ENCODE peak calls at places on chromosome 1, in seven cellular contexts. One of them, this sample, is unnamed.

GRCh38 chr1:82515650-82516049 is 714.9 kb downstream of the ADGRL2 start:
- DNase-seq in tibial nerve: no peak
- DNase-seq in tibial artery: no peak
- DNase-seq in transverse colon: no peak
- DNase-seq in stimulated activated CD4-positive, alpha-beta T cell treated with anti-CD3 and anti-CD28 coated beads, Interleukin-15, amount 100 ng/mL, for 24 hours: no peak
- DNase-seq in substantia nigra: no peak
- DNase-seq in EL: no peak
- DNase-seq in this sample: no peak

GRCh38 chr1:197659175-197659574 is 116.1 kb downstream of the DENND1B start:
- DNase-seq in tibial nerve: no peak
- DNase-seq in substantia nigra: no peak
- DNase-seq in tibial artery: no peak
- DNase-seq in EL: no peak
- DNase-seq in stimulated activated CD4-positive, alpha-beta T cell treated with anti-CD3 and anti-CD28 coated beads, Interleukin-15, amount 100 ng/mL, for 24 hours: no peak
- DNase-seq in transverse colon: no peak
- DNase-seq in this sample: no peak

GRCh38 chr1:3454811-3455618 is 550 bp downstream of the ARHGEF16 start:
- DNase-seq in tibial nerve: no peak
- DNase-seq in substantia nigra: no peak
- DNase-seq in stimulated activated CD4-positive, alpha-beta T cell treated with anti-CD3 and anti-CD28 coated beads, Interleukin-15, amount 100 ng/mL, for 24 hours: no peak
- DNase-seq in tibial artery: no peak
- DNase-seq in EL: peak
- DNase-seq in transverse colon: peak
- DNase-seq in this sample: no peak

GRCh38 chr1:16302709-16303627 is 49.3 kb downstream of the FBXO42 start:
- DNase-seq in tibial nerve: no peak
- DNase-seq in substantia nigra: no peak
- DNase-seq in tibial artery: no peak
- DNase-seq in EL: no peak
- DNase-seq in stimulated activated CD4-positive, alpha-beta T cell treated with anti-CD3 and anti-CD28 coated beads, Interleukin-15, amount 100 ng/mL, for 24 hours: no peak
- DNase-seq in transverse colon: no peak
- DNase-seq in this sample: no peak

GRCh38 chr1:107940178-107940577 is 24.8 kb downstream of the VAV3 start:
- DNase-seq in tibial artery: no peak
- DNase-seq in EL: no peak
- DNase-seq in substantia nigra: no peak
- DNase-seq in tibial nerve: no peak
- DNase-seq in transverse colon: no peak
- DNase-seq in stimulated activated CD4-positive, alpha-beta T cell treated with anti-CD3 and anti-CD28 coated beads, Interleukin-15, amount 100 ng/mL, for 24 hours: no peak
- DNase-seq in this sample: no peak

GRCh38 chr1:207362962-207363858 is 41.7 kb downstream of the CD55 start:
- DNase-seq in EL: peak
- DNase-seq in transverse colon: no peak
- DNase-seq in stimulated activated CD4-positive, alpha-beta T cell treated with anti-CD3 and anti-CD28 coated beads, Interleukin-15, amount 100 ng/mL, for 24 hours: peak
- DNase-seq in tibial artery: no peak
- DNase-seq in tibial nerve: no peak
- DNase-seq in substantia nigra: no peak
- DNase-seq in this sample: peak

GRCh38 chr1:205983925-205984725 is 19.1 kb downstream of the RAB7B start:
- DNase-seq in tibial artery: peak
- DNase-seq in substantia nigra: peak
- DNase-seq in stimulated activated CD4-positive, alpha-beta T cell treated with anti-CD3 and anti-CD28 coated beads, Interleukin-15, amount 100 ng/mL, for 24 hours: peak
- DNase-seq in tibial nerve: peak
- DNase-seq in transverse colon: peak
- DNase-seq in EL: peak
- DNase-seq in this sample: peak

GRCh38 chr1:193658711-193659110 is 472.3 kb upstream of the B3GALT2 start:
- DNase-seq in tibial artery: no peak
- DNase-seq in substantia nigra: no peak
- DNase-seq in EL: no peak
- DNase-seq in stimulated activated CD4-positive, alpha-beta T cell treated with anti-CD3 and anti-CD28 coated beads, Interleukin-15, amount 100 ng/mL, for 24 hours: no peak
- DNase-seq in tibial nerve: no peak
- DNase-seq in transverse colon: no peak
- DNase-seq in this sample: no peak

GRCh38 chr1:234213576-234214128 is 159.6 kb upstream of the COA6 start:
- DNase-seq in transverse colon: no peak
- DNase-seq in tibial nerve: no peak
- DNase-seq in substantia nigra: no peak
- DNase-seq in stimulated activated CD4-positive, alpha-beta T cell treated with anti-CD3 and anti-CD28 coated beads, Interleukin-15, amount 100 ng/mL, for 24 hours: no peak
- DNase-seq in EL: no peak
- DNase-seq in tibial artery: no peak
- DNase-seq in this sample: peak

This sample was measured in GM23248.